ENCODE peak calls at places on chromosomes 6 and 20, in six cellular contexts. E, Q, D, F, N and L are unnamed samples.

GRCh38 chr6:165308926-165309731 is at the start of gene C6orf118:
- DNase-seq in Q (peak; percentile 81), F (peak; percentile 29), N (no peak), E (peak; percentile 92), D (peak; percentile 48), L (peak; percentile 61)

GRCh38 chr6:16921399-16922110 is 160.3 kb upstream of the ATXN1 start:
- DNase-seq in N (no peak), E (peak; percentile 23), F (no peak), Q (no peak), D (no peak), L (peak; percentile 9)

GRCh38 chr6:134805163-134805562 is 144.7 kb downstream of the ALDH8A1 start:
- DNase-seq in N (no peak), Q (no peak), D (no peak), E (no peak), F (no peak), L (no peak)

GRCh38 chr20:64222273-64222672 is 33.3 kb upstream of the PCMTD2 start:
- DNase-seq in F (no peak), N (no peak), E (peak; percentile 55), D (no peak), Q (no peak), L (no peak)

GRCh38 chr6:10305740-10306423 is 109.0 kb downstream of the TFAP2A start:
- DNase-seq in N (no peak), E (no peak), Q (no peak), D (no peak), F (no peak), L (no peak)

GRCh38 chr20:20454850-20455627 is 87.1 kb downstream of the INSM1 start:
- DNase-seq in E (no peak), D (no peak), N (no peak), F (peak; percentile 76), Q (no peak), L (no peak)

GRCh38 chr6:141415896-141416295 is 716.8 kb upstream of the GJE1 start:
- DNase-seq in D (no peak), Q (no peak), E (peak; percentile 16), F (no peak), N (no peak), L (no peak)

GRCh38 chr6:111551521-111552231 is 54.0 kb downstream of the TRAF3IP2 start:
- DNase-seq in Q (no peak), E (peak; percentile 22), D (peak; percentile 95), N (peak; percentile 59), F (peak; percentile 29), L (peak; percentile 42)

GRCh38 chr6:27280064-27280539 is 32.0 kb downstream of the POM121L2 start:
- DNase-seq in F (peak; percentile 29), Q (no peak), D (peak; percentile 59), N (no peak), E (peak; percentile 60), L (peak; percentile 61)

GRCh38 chr20:2756056-2756611 is 44.3 kb downstream of the CPXM1 start:
- DNase-seq in E (peak; percentile 69), N (no peak), D (no peak), Q (no peak), F (peak; percentile 73), L (peak; percentile 65)

GRCh38 chr20:4820833-4821518 is 99.3 kb downstream of the PRND start:
- DNase-seq in E (peak; percentile 63), Q (no peak), N (no peak), F (no peak), D (no peak), L (peak; percentile 90)

GRCh38 chr6:107744927-107745326 is 79.2 kb downstream of the SCML4 start:
- DNase-seq in Q (no peak), F (no peak), E (no peak), D (no peak), N (no peak), L (no peak)

GRCh38 chr6:20816126-20816525 is 281.9 kb downstream of the CDKAL1 start:
- DNase-seq in N (no peak), Q (no peak), D (no peak), F (no peak), E (no peak), L (no peak)

GRCh38 chr6:35140991-35141720 is at the start of gene TCP11:
- DNase-seq in D (no peak), E (no peak), Q (peak; percentile 82), N (peak; percentile 42), F (no peak), L (no peak)

GRCh38 chr6:117951783-117952182 is 44.7 kb downstream of the SLC35F1 start:
- DNase-seq in F (no peak), Q (no peak), N (no peak), D (no peak), E (peak; percentile 1), L (no peak)